ENCODE peak calls at places on chromosomes 12 and 14, in nine cellular contexts. X is T-cell; D is SW 1271; R is activated CD8-positive, alpha-beta T cell treated with anti-CD3 and anti-CD28 coated beads, Interleukin-2, amount 10 ng/mL, durations not matched to agents 7 days and 5 days; C is aorta; S is BE2C; E is fibroblast of lung; M is caudate nucleus; L is RCC 7860. F is an unnamed sample.

GRCh38 chr14:74919421-74920165 is 3.5 kb downstream of the RPS6KL1 start:
- DNase-seq in X (no peak), D (no peak), R (no peak), C (peak), S (no peak), E (no peak), M (peak), L (peak), F (no peak)

GRCh38 chr14:23209651-23210423 is 26.4 kb upstream of the SLC7A8 start:
- DNase-seq in X (no peak), D (no peak), R (no peak), C (no peak), S (no peak), E (peak), M (no peak), L (no peak), F (no peak)

GRCh38 chr12:110253176-110253575 is 27.9 kb upstream of the ATP2A2 start:
- DNase-seq in X (no peak), D (no peak), R (no peak), C (peak), S (no peak), E (peak), M (no peak), L (no peak), F (peak)

GRCh38 chr12:19945559-19946485 is 422.5 kb upstream of the PDE3A start:
- DNase-seq in X (no peak), D (no peak), R (no peak), C (no peak), S (peak), E (peak), M (no peak), L (no peak), F (no peak)

GRCh38 chr14:24913026-24913425 is 136.9 kb downstream of the STXBP6 start:
- DNase-seq in X (no peak), D (no peak), R (no peak), C (no peak), S (no peak), E (no peak), M (peak), L (no peak), F (no peak)

GRCh38 chr14:54747616-54748015 is 155.0 kb downstream of the GCH1 start:
- DNase-seq in X (no peak), D (no peak), R (no peak), C (no peak), S (no peak), E (no peak), M (no peak), L (no peak), F (no peak)

GRCh38 chr12:12048266-12048665 is 22.5 kb upstream of the BCL2L14 start:
- DNase-seq in X (no peak), D (no peak), R (no peak), C (no peak), S (no peak), E (no peak), M (no peak), L (no peak), F (no peak)

GRCh38 chr12:109087250-109087649 is 6.0 kb downstream of the ALKBH2 start:
- DNase-seq in X (no peak), D (no peak), R (no peak), C (no peak), S (no peak), E (no peak), M (no peak), L (no peak), F (no peak)

GRCh38 chr14:68645371-68645770 is 147.5 kb downstream of the ZFP36L1 start:
- DNase-seq in X (no peak), D (no peak), R (no peak), C (no peak), S (no peak), E (no peak), M (no peak), L (no peak), F (no peak)

GRCh38 chr12:110007874-110008273 is 8.6 kb downstream of the ANKRD13A start:
- DNase-seq in X (no peak), D (no peak), R (no peak), C (no peak), S (no peak), E (no peak), M (no peak), L (no peak), F (no peak)

GRCh38 chr12:4910502-4911315 is 1.0 kb downstream of the KCNA1 start:
- DNase-seq in X (no peak), D (no peak), R (no peak), C (no peak), S (no peak), E (peak), M (no peak), L (no peak), F (no peak)

GRCh38 chr12:108297424-108297823 is 41.7 kb downstream of the CMKLR1 start:
- DNase-seq in X (no peak), D (no peak), R (no peak), C (no peak), S (no peak), E (no peak), M (no peak), L (no peak), F (no peak)

GRCh38 chr12:18217981-18218380 is 43.3 kb upstream of the PIK3C2G start:
- DNase-seq in X (no peak), D (no peak), R (no peak), C (no peak), S (no peak), E (no peak), M (no peak), L (no peak), F (no peak)

GRCh38 chr14:53458368-53458814 is 305.3 kb upstream of the DDHD1 start:
- DNase-seq in X (no peak), D (peak), R (no peak), C (no peak), S (no peak), E (peak), M (no peak), L (peak), F (no peak)

GRCh38 chr12:93813972-93814821 is 137.0 kb downstream of the CRADD start:
- DNase-seq in X (no peak), D (no peak), R (no peak), C (peak), S (no peak), E (peak), M (peak), L (no peak), F (peak)

GRCh38 chr14:100304825-100305445 is 1.3 kb downstream of the SLC25A29 start:
- DNase-seq in X (no peak), D (no peak), R (no peak), C (no peak), S (no peak), E (no peak), M (peak), L (no peak), F (no peak)

GRCh38 chr12:108313609-108314331 is 25.3 kb downstream of the CMKLR1 start:
- DNase-seq in X (peak), D (no peak), R (peak), C (no peak), S (no peak), E (no peak), M (no peak), L (no peak), F (peak)

GRCh38 chr14:72907886-72908285 is 14.0 kb upstream of the DPF3 start:
- DNase-seq in X (no peak), D (peak), R (no peak), C (no peak), S (no peak), E (peak), M (no peak), L (peak), F (no peak)

GRCh38 chr14:44803239-44803905 is 158.4 kb downstream of the KLHL28 start:
- DNase-seq in X (no peak), D (peak), R (no peak), C (no peak), S (no peak), E (peak), M (no peak), L (peak), F (no peak)

GRCh38 chr12:21252070-21252469 is 82.6 kb downstream of the SLCO1A2 start:
- DNase-seq in X (no peak), D (no peak), R (no peak), C (no peak), S (no peak), E (no peak), M (no peak), L (no peak), F (no peak)

F was measured in psoas muscle.